ENCODE peak calls at places on chromosome X, in five cellular contexts. K is A549, U is K562, B is GM12878, V is HepG2. M is an unnamed sample.

GRCh38 chrX:11117751-11118150 is 6.6 kb downstream of the HCCS start:
- DNase-seq in K (no peak), U (no peak), B (no peak), V (no peak), M (no peak)

GRCh38 chrX:141839856-141840255 is 1.7 kb downstream of the MAGEC3 start:
- DNase-seq in K (no peak), U (no peak), B (no peak), V (no peak), M (no peak)

GRCh38 chrX:37357436-37357835 is 8.3 kb downstream of the PRRG1 start:
- DNase-seq in K (no peak), U (no peak), B (no peak), V (no peak), M (no peak)

GRCh38 chrX:153688071-153688470 is 345 bp downstream of the SLC6A8 start:
- DNase-seq in K (no peak), U (no peak), B (no peak), V (no peak), M (no peak)

GRCh38 chrX:3175659-3176438 is 134.6 kb downstream of the ARSF start:
- DNase-seq in K (no peak), U (no peak), B (no peak), V (no peak), M (no peak)

GRCh38 chrX:2710496-2710895 is 19.4 kb downstream of the CD99 start:
- DNase-seq in K (peak; percentile 37), U (no peak), B (no peak), V (no peak), M (no peak)

GRCh38 chrX:120560405-120560841 is 339 bp downstream of the CUL4B start:
- DNase-seq in K (no peak), U (no peak), B (no peak), V (peak; percentile 32), M (peak; percentile 64)

GRCh38 chrX:152861826-152862225 is 31.0 kb downstream of the NSDHL start:
- DNase-seq in K (no peak), U (no peak), B (no peak), V (no peak), M (no peak)

GRCh38 chrX:97842468-97843199 is 958.9 kb downstream of the RPA4 start:
- DNase-seq in K (no peak), U (no peak), B (no peak), V (no peak), M (no peak)

GRCh38 chrX:45788941-45789348 is 588.3 kb upstream of the DIPK2B start:
- DNase-seq in K (no peak), U (no peak), B (no peak), V (no peak), M (peak; percentile 79)

GRCh38 chrX:68934922-68935321 is 106.1 kb downstream of the EFNB1 start:
- DNase-seq in K (no peak), U (no peak), B (no peak), V (no peak), M (no peak)
- H3K27ac ChIP-seq in K (no peak overlapping the region), U (no peak overlapping the region), B (no peak overlapping the region), V (no peak overlapping the region), M (no peak overlapping the region)

GRCh38 chrX:14915596-14915995 is 42.4 kb downstream of the MOSPD2 start:
- DNase-seq in K (no peak), U (no peak), B (no peak), V (no peak), M (no peak)
- TF ChIP-seq MYC in K (no peak), U (no peak), B (no peak), V (no peak), M (no peak)

GRCh38 chrX:7110821-7111276 is 36.7 kb upstream of the STS start:
- DNase-seq in K (no peak), U (no peak), B (peak; percentile 73), V (no peak), M (no peak)

GRCh38 chrX:7108995-7109634 is 38.4 kb upstream of the STS start:
- DNase-seq in K (no peak), U (no peak), B (no peak), V (no peak), M (peak; percentile 84)

GRCh38 chrX:7112071-7112470 is 35.4 kb upstream of the STS start:
- DNase-seq in K (no peak), U (no peak), B (no peak), V (no peak), M (no peak)

GRCh38 chrX:7111518-7111917 is 36.0 kb upstream of the STS start:
- DNase-seq in K (no peak), U (no peak), B (no peak), V (no peak), M (no peak)

GRCh38 chrX:7109838-7110793 is 37.4 kb upstream of the STS start:
- DNase-seq in K (no peak), U (no peak), B (peak; percentile 68), V (no peak), M (no peak)
- H3K27ac ChIP-seq in K (no peak overlapping the region), U (no peak overlapping the region), B (peak overlapping the region; percentile 99), V (no peak overlapping the region), M (peak overlapping the region; percentile 93)

DNA sequence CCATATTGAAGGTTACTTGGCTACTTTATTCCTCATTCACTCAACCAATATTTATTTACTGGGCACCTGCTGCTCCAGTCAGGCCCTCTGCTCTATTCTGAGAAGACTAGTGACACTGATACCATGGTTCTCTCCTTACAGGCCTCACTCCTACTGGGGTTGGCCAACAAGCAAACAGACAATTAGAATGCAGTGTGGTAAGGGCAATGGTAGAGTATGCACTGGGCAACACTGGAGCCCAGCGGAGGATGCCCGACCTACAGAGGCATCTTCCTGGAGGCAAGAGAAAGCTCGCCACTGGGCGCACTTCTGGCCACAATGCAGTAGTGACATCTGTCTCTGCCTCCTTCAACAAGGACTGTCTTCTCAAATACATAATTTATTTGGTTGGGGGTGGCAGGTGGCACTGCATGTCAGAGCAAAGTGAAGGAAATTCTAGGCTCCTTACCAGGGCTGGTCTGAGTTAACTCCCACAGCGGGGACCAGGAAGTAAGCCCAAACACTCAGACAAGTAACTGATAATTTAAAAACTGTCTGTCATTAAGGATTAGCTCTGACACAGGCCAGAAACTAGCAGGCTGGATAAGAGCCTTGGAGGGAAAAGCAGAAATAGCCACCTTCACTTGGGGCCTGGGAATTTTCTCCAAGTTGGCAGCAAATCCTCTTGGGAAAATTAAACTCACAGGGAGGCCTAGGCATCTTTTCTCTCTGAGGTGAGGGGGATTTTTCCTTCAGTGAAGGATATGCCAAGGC is 150.7 kb upstream of the EOLA2 start:
- DNase-seq in K (no peak), U (no peak), B (no peak), V (no peak), M (no peak)
- TF ChIP-seq MYC in K (no peak), U (no peak), B (no peak), V (no peak), M (no peak)

GRCh38 chrX:145792281-145792680 is 25.3 kb upstream of the SLITRK2 start:
- DNase-seq in K (no peak), U (no peak), B (no peak), V (no peak), M (no peak)
- H3K27ac ChIP-seq in K (no peak overlapping the region), U (no peak overlapping the region), B (no peak overlapping the region), V (no peak overlapping the region), M (no peak overlapping the region)